ENCODE peak calls at places on chromosomes 1 and 21, in five cellular contexts. G, U, K, H and Q are unnamed samples.

GRCh38 chr1:197029749-197030148 is 37.3 kb downstream of the F13B start:
- DNase-seq in K (no peak), G (no peak), H (no peak), U (no peak), Q (no peak)

GRCh38 chr1:96782861-96783260 is 61.3 kb downstream of the PTBP2 start:
- DNase-seq in H (no peak), K (no peak), G (no peak), U (no peak), Q (no peak)

GRCh38 chr21:44755227-44755626 is 43.9 kb upstream of the TSPEAR start:
- DNase-seq in G (no peak), K (no peak), U (no peak), H (no peak), Q (no peak)

GRCh38 chr1:14873657-14874056 is 275.2 kb downstream of the KAZN start:
- DNase-seq in U (no peak), G (no peak), K (no peak), H (no peak), Q (no peak)

GRCh38 chr1:223022641-223023473 is 120.2 kb downstream of the TLR5 start:
- DNase-seq in G (peak), U (no peak), H (no peak), K (peak), Q (peak)

GRCh38 chr21:25307489-25307888 is 299.8 kb downstream of the MRPL39 start:
- DNase-seq in K (no peak), U (no peak), G (no peak), H (no peak), Q (no peak)

GRCh38 chr1:113053344-113054138 is 19.5 kb upstream of the LRIG2 start:
- DNase-seq in U (no peak), H (no peak), G (no peak), K (no peak), Q (no peak)

GRCh38 chr21:38352536-38353219 is 95.9 kb downstream of the KCNJ15 start:
- DNase-seq in H (peak), K (peak), U (peak), G (peak), Q (peak)

GRCh38 chr1:45018599-45019230 is 6.7 kb downstream of the UROD start:
- DNase-seq in G (peak), K (peak), U (peak), H (peak), Q (peak)

GRCh38 chr1:162704673-162705424 is 72.6 kb downstream of the DDR2 start:
- DNase-seq in U (peak), H (no peak), K (no peak), G (no peak), Q (no peak)

GRCh38 chr21:38993561-38993960 is 187.8 kb downstream of the ETS2 start:
- DNase-seq in H (no peak), U (no peak), G (no peak), K (no peak), Q (no peak)

GRCh38 chr1:44806704-44807363 is at the start of gene DYNLT4:
- DNase-seq in K (no peak), G (no peak), U (no peak), H (no peak), Q (no peak)

GRCh38 chr1:244163861-244164562 is 112.9 kb downstream of the ZBTB18 start:
- DNase-seq in U (no peak), H (no peak), K (no peak), G (no peak), Q (no peak)

GRCh38 chr1:23167353-23168078 is 1.1 kb downstream of the LUZP1 start:
- DNase-seq in K (peak), H (peak), U (peak), G (peak), Q (peak)

GRCh38 chr1:58358311-58358710 is 188.2 kb downstream of the OMA1 start:
- DNase-seq in K (no peak), G (no peak), H (no peak), U (no peak), Q (no peak)

GRCh38 chr1:237166593-237167077 is 124.7 kb downstream of the RYR2 start:
- DNase-seq in U (no peak), H (no peak), G (no peak), K (no peak), Q (no peak)

GRCh38 chr1:221392453-221392852 is 349.4 kb downstream of the DUSP10 start:
- DNase-seq in U (no peak), K (no peak), G (no peak), H (no peak), Q (no peak)

GRCh38 chr1:32353886-32354570 is 8.3 kb downstream of the FAM229A start:
- DNase-seq in K (no peak), U (no peak), G (no peak), H (no peak), Q (no peak)

GRCh38 chr1:17287377-17287776 is 20.6 kb upstream of the PADI4 start:
- DNase-seq in K (no peak), H (no peak), G (no peak), U (no peak), Q (no peak)

GRCh38 chr1:156291226-156292061 is 4.0 kb downstream of the GLMP start:
- DNase-seq in K (peak), U (no peak), G (peak), H (peak), Q (peak)

GRCh38 chr1:217472915-217473314 is 158.0 kb downstream of the GPATCH2 start:
- DNase-seq in U (no peak), K (no peak), G (no peak), H (no peak), Q (no peak)

GRCh38 chr1:197198333-197198732 is 51.9 kb upstream of the ASPM start:
- DNase-seq in G (no peak), K (no peak), H (no peak), U (no peak), Q (no peak)

GRCh38 chr1:221697924-221698425 is 43.9 kb downstream of the DUSP10 start:
- DNase-seq in H (no peak), K (no peak), G (no peak), U (no peak), Q (no peak)

GRCh38 chr1:218463194-218464156 is 118.3 kb downstream of the TGFB2 start:
- DNase-seq in G (no peak), H (peak), U (no peak), K (no peak), Q (no peak)

GRCh38 chr1:160761886-160762285 is 22.8 kb downstream of the SLAMF7 start:
- DNase-seq in U (no peak), H (no peak), K (no peak), G (no peak), Q (no peak)